ENCODE peak calls at places on chromosomes 4 and X, in six cellular contexts. S is stomach, A is astrocyte of the hippocampus, K is amygdala, X is iris pigment epithelial cell, Y is AML-193. V is an unnamed sample.

GRCh38 chrX:22165732-22166457 is 106.8 kb upstream of the CBLL2 start:
- DNase-seq in S (no peak), A (no peak), K (no peak), X (peak), Y (no peak), V (no peak)

GRCh38 chrX:148499638-148500427 is 584 bp upstream of the AFF2 start:
- DNase-seq in S (no peak), A (no peak), K (no peak), X (no peak), Y (no peak), V (no peak)

GRCh38 chrX:30283456-30284200 is 25.6 kb downstream of the NR0B1 start:
- DNase-seq in S (no peak), A (peak), K (no peak), X (peak), Y (no peak), V (no peak)

GRCh38 chr4:86221076-86221475 is 138.8 kb downstream of the MAPK10 start:
- DNase-seq in S (no peak), A (peak), K (no peak), X (no peak), Y (no peak), V (no peak)

GRCh38 chr4:85842540-85842939 is 367.6 kb downstream of the ARHGAP24 start:
- DNase-seq in S (no peak), A (peak), K (no peak), X (no peak), Y (peak), V (peak)

GRCh38 chr4:36242629-36243354 is 1.5 kb downstream of the ARAP2 start:
- DNase-seq in S (no peak), A (no peak), K (no peak), X (peak), Y (peak), V (no peak)

GRCh38 chr4:76272582-76272981 is 21.1 kb downstream of the FAM47E start:
- DNase-seq in S (no peak), A (no peak), K (no peak), X (no peak), Y (no peak), V (no peak)

GRCh38 chr4:184100297-184100885 is 117.3 kb downstream of the ENPP6 start:
- DNase-seq in S (peak), A (peak), K (no peak), X (no peak), Y (peak), V (no peak)